ENCODE peak calls at places on chromosome 2, in five cellular contexts. Y is astrocyte, B is AG08396, F is COR-L47, C is left ventricle myocardium superior. H is an unnamed sample.
A peak's percentile ranks its signal among the peaks of the same experiment; 100 is the strongest.

GRCh38 chr2:172655091-172655837 is 80.4 kb upstream of the RAPGEF4 start:
- DNase-seq in Y (peak; percentile 94), B (peak; percentile 49), F (no peak), C (no peak), H (no peak)

GRCh38 chr2:163401481-163401880 is 334.3 kb downstream of the FIGN start:
- DNase-seq in Y (peak; percentile 74), B (no peak), F (no peak), C (no peak), H (no peak)

GRCh38 chr2:236161082-236161462 is 7.1 kb downstream of the GBX2 start:
- DNase-seq in Y (no peak), B (peak; percentile 21), F (no peak), C (no peak), H (no peak)

GRCh38 chr2:181607629-181608627 is 49.0 kb downstream of the CERKL start:
- DNase-seq in Y (no peak), B (no peak), F (no peak), C (no peak), H (no peak)

GRCh38 chr2:57180678-57181077 is 865.9 kb upstream of the VRK2 start:
- DNase-seq in Y (no peak), B (no peak), F (no peak), C (no peak), H (no peak)

GRCh38 chr2:233259745-233260144 is 8.3 kb downstream of the ATG16L1 start:
- DNase-seq in Y (peak; percentile 18), B (peak; percentile 32), F (no peak), C (no peak), H (no peak)

GRCh38 chr2:208253518-208254117 is 1.3 kb downstream of the IDH1 start:
- DNase-seq in Y (no peak), B (peak; percentile 12), F (no peak), C (no peak), H (peak; percentile 11)

GRCh38 chr2:105517814-105518705 is 119.2 kb upstream of the FHL2 start:
- DNase-seq in Y (peak; percentile 12), B (peak; percentile 23), F (no peak), C (peak; percentile 93), H (no peak)

GRCh38 chr2:132720393-132720792 is 50.4 kb upstream of the LYPD1 start:
- DNase-seq in Y (no peak), B (no peak), F (no peak), C (no peak), H (no peak)

GRCh38 chr2:159661286-159661685 is 44.9 kb upstream of the BAZ2B start:
- DNase-seq in Y (peak; percentile 26), B (no peak), F (no peak), C (no peak), H (no peak)

GRCh38 chr2:199111461-199111860 is 346.3 kb downstream of the SATB2 start:
- DNase-seq in Y (no peak), B (no peak), F (no peak), C (no peak), H (no peak)

GRCh38 chr2:56008661-56009411 is 85.3 kb upstream of the EFEMP1 start:
- DNase-seq in Y (peak; percentile 87), B (peak; percentile 83), F (peak; percentile 90), C (peak; percentile 63), H (no peak)

H was measured in HEK293T.